ENCODE peak calls at places on chromosomes 5 and 9, in seven cellular contexts. One of them, this sample, is unnamed.

GRCh38 chr5:101675510-101675909 is 620.6 kb downstream of the SLCO4C1 start:
- DNase-seq in neuronal stem cell: no peak
- DNase-seq in PC-3: no peak
- DNase-seq in mesendoderm: no peak
- DNase-seq in IMR-90: no peak
- DNase-seq in mesenchymal stem cell: no peak
- DNase-seq in H1: no peak
- DNase-seq in this sample: no peak

GRCh38 chr5:131649160-131649559 is 14.1 kb upstream of the RAPGEF6 start:
- DNase-seq in PC-3: peak; percentile 68
- DNase-seq in mesenchymal stem cell: no peak
- DNase-seq in neuronal stem cell: no peak
- DNase-seq in H1: no peak
- DNase-seq in mesendoderm: no peak
- DNase-seq in IMR-90: peak; percentile 58
- DNase-seq in this sample: peak; percentile 53

GRCh38 chr5:9362600-9362999 is 183.3 kb downstream of the SEMA5A start:
- DNase-seq in mesenchymal stem cell: no peak
- DNase-seq in IMR-90: no peak
- DNase-seq in mesendoderm: no peak
- DNase-seq in H1: no peak
- DNase-seq in PC-3: no peak
- DNase-seq in neuronal stem cell: no peak
- DNase-seq in this sample: no peak

GRCh38 chr9:128494108-128494742 is 10.3 kb upstream of the GLE1 start:
- DNase-seq in neuronal stem cell: no peak
- DNase-seq in PC-3: no peak
- DNase-seq in mesendoderm: no peak
- DNase-seq in H1: no peak
- DNase-seq in mesenchymal stem cell: no peak
- DNase-seq in IMR-90: no peak
- DNase-seq in this sample: no peak

GRCh38 chr9:127886401-127886972 is 9.0 kb upstream of the AK1 start:
- DNase-seq in mesenchymal stem cell: no peak
- DNase-seq in neuronal stem cell: no peak
- DNase-seq in mesendoderm: no peak
- DNase-seq in IMR-90: no peak
- DNase-seq in PC-3: no peak
- DNase-seq in H1: no peak
- DNase-seq in this sample: no peak

GRCh38 chr9:34084562-34084961 is 35.9 kb upstream of the UBAP2 start:
- DNase-seq in neuronal stem cell: no peak
- DNase-seq in mesendoderm: no peak
- DNase-seq in PC-3: no peak
- DNase-seq in H1: no peak
- DNase-seq in IMR-90: no peak
- DNase-seq in mesenchymal stem cell: no peak
- DNase-seq in this sample: no peak

GRCh38 chr9:5834214-5834613 is 1.3 kb upstream of the ERMP1 start:
- DNase-seq in neuronal stem cell: no peak
- DNase-seq in mesenchymal stem cell: no peak
- DNase-seq in PC-3: no peak
- DNase-seq in mesendoderm: no peak
- DNase-seq in IMR-90: no peak
- DNase-seq in H1: no peak
- DNase-seq in this sample: no peak

GRCh38 chr5:154830219-154830595 is 20.2 kb downstream of the FAXDC2 start:
- DNase-seq in mesendoderm: no peak
- DNase-seq in mesenchymal stem cell: no peak
- DNase-seq in PC-3: no peak
- DNase-seq in H1: no peak
- DNase-seq in IMR-90: no peak
- DNase-seq in neuronal stem cell: no peak
- DNase-seq in this sample: no peak

GRCh38 chr9:92290785-92291429 is 2.6 kb downstream of the IARS1 start:
- DNase-seq in H1: no peak
- DNase-seq in PC-3: no peak
- DNase-seq in IMR-90: no peak
- DNase-seq in mesenchymal stem cell: no peak
- DNase-seq in neuronal stem cell: no peak
- DNase-seq in mesendoderm: peak; percentile 28
- DNase-seq in this sample: no peak

GRCh38 chr9:95175523-95175922 is 142.0 kb downstream of the FANCC start:
- DNase-seq in PC-3: no peak
- DNase-seq in mesenchymal stem cell: no peak
- DNase-seq in mesendoderm: no peak
- DNase-seq in IMR-90: no peak
- DNase-seq in neuronal stem cell: no peak
- DNase-seq in H1: no peak
- DNase-seq in this sample: no peak

GRCh38 chr9:133754187-133754586 is 16.0 kb upstream of the SARDH start:
- DNase-seq in PC-3: no peak
- DNase-seq in neuronal stem cell: no peak
- DNase-seq in mesendoderm: no peak
- DNase-seq in mesenchymal stem cell: no peak
- DNase-seq in H1: peak; percentile 26
- DNase-seq in IMR-90: no peak
- DNase-seq in this sample: no peak

GRCh38 chr5:153881687-153882086 is 157.0 kb downstream of the FAM114A2 start:
- DNase-seq in neuronal stem cell: no peak
- DNase-seq in IMR-90: no peak
- DNase-seq in mesenchymal stem cell: no peak
- DNase-seq in H1: no peak
- DNase-seq in PC-3: no peak
- DNase-seq in mesendoderm: no peak
- DNase-seq in this sample: no peak

GRCh38 chr9:124941689-124942561 is 1.0 kb upstream of the GOLGA1 start:
- DNase-seq in mesenchymal stem cell: peak; percentile 78
- DNase-seq in mesendoderm: peak; percentile 63
- DNase-seq in IMR-90: peak; percentile 58
- DNase-seq in H1: peak; percentile 46
- DNase-seq in PC-3: peak; percentile 24
- DNase-seq in neuronal stem cell: no peak
- DNase-seq in this sample: peak; percentile 9

GRCh38 chr9:12785251-12785880 is 10.5 kb downstream of the LURAP1L start:
- DNase-seq in H1: no peak
- DNase-seq in IMR-90: peak; percentile 55
- DNase-seq in PC-3: peak; percentile 92
- DNase-seq in neuronal stem cell: no peak
- DNase-seq in mesendoderm: no peak
- DNase-seq in mesenchymal stem cell: peak; percentile 90
- DNase-seq in this sample: peak; percentile 74

GRCh38 chr5:145903862-145904261 is 31.0 kb upstream of the GRXCR2 start:
- DNase-seq in IMR-90: peak; percentile 63
- DNase-seq in mesenchymal stem cell: no peak
- DNase-seq in neuronal stem cell: no peak
- DNase-seq in H1: no peak
- DNase-seq in mesendoderm: no peak
- DNase-seq in PC-3: peak; percentile 5
- DNase-seq in this sample: no peak

GRCh38 chr5:398475-399295 is 44.3 kb upstream of the EXOC3 start:
- DNase-seq in H1: peak; percentile 52
- DNase-seq in mesendoderm: peak; percentile 23
- DNase-seq in IMR-90: no peak
- DNase-seq in neuronal stem cell: no peak
- DNase-seq in mesenchymal stem cell: no peak
- DNase-seq in PC-3: no peak
- DNase-seq in this sample: no peak

GRCh38 chr5:401216-402034 is 41.6 kb upstream of the EXOC3 start:
- DNase-seq in PC-3: no peak
- DNase-seq in IMR-90: no peak
- DNase-seq in mesenchymal stem cell: no peak
- DNase-seq in H1: no peak
- DNase-seq in mesendoderm: no peak
- DNase-seq in neuronal stem cell: no peak
- DNase-seq in this sample: no peak

GRCh38 chr5:400282-401215 is 42.4 kb upstream of the EXOC3 start:
- DNase-seq in mesenchymal stem cell: peak; percentile 75
- DNase-seq in H1: peak; percentile 19
- DNase-seq in IMR-90: peak; percentile 82
- DNase-seq in PC-3: peak; percentile 55
- DNase-seq in mesendoderm: no peak
- DNase-seq in neuronal stem cell: no peak
- DNase-seq in this sample: no peak

GRCh38 chr5:396715-397032 is 46.3 kb upstream of the EXOC3 start:
- DNase-seq in mesenchymal stem cell: no peak
- DNase-seq in IMR-90: no peak
- DNase-seq in neuronal stem cell: no peak
- DNase-seq in H1: no peak
- DNase-seq in mesendoderm: no peak
- DNase-seq in PC-3: no peak
- DNase-seq in this sample: no peak

GRCh38 chr5:399296-400281 is 43.4 kb upstream of the EXOC3 start:
- DNase-seq in H1: peak; percentile 82
- DNase-seq in IMR-90: peak; percentile 98
- DNase-seq in neuronal stem cell: peak; percentile 80
- DNase-seq in PC-3: no peak
- DNase-seq in mesenchymal stem cell: peak; percentile 99
- DNase-seq in mesendoderm: peak; percentile 88
- DNase-seq in this sample: peak; percentile 59
- H3K4me3 ChIP-seq in H1: no peak overlapping the region
- H3K4me3 ChIP-seq in IMR-90: no peak overlapping the region
- H3K4me3 ChIP-seq in neuronal stem cell: no peak overlapping the region
- H3K4me3 ChIP-seq in PC-3: no peak overlapping the region
- H3K4me3 ChIP-seq in mesenchymal stem cell: peak overlapping the region; percentile 69
- H3K4me3 ChIP-seq in mesendoderm: no peak overlapping the region
- H3K4me3 ChIP-seq in this sample: no peak overlapping the region

DNA sequence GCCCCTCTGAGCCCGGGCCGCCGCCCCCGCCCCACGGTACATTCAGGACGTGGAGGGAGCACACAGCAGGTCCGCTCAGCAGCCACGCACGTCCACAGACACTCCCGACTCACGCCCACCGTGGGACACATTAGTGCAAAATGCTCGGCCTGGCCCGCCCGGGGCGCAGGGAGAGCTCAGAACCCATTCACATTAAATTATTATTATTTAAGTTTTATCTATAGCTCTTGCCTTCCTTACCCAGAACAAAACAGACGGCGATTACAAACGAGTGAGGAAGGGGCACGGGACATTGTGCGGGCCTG is 47.5 kb upstream of the UBAC1 start:
- DNase-seq in IMR-90: no peak
- DNase-seq in mesendoderm: no peak
- DNase-seq in PC-3: no peak
- DNase-seq in H1: no peak
- DNase-seq in mesenchymal stem cell: no peak
- DNase-seq in neuronal stem cell: no peak
- DNase-seq in this sample: no peak
- H3K9ac ChIP-seq in IMR-90: no peak overlapping the region
- H3K9ac ChIP-seq in mesendoderm: no peak overlapping the region
- H3K9ac ChIP-seq in PC-3: no peak overlapping the region
- H3K9ac ChIP-seq in H1: no peak overlapping the region
- H3K9ac ChIP-seq in mesenchymal stem cell: no peak overlapping the region
- H3K9ac ChIP-seq in neuronal stem cell: no peak overlapping the region
- H3K9ac ChIP-seq in this sample: no peak overlapping the region

GRCh38 chr9:112252194-112252593 is 77.1 kb upstream of the SUSD1 start:
- DNase-seq in H1: no peak
- DNase-seq in mesenchymal stem cell: no peak
- DNase-seq in mesendoderm: no peak
- DNase-seq in neuronal stem cell: no peak
- DNase-seq in PC-3: peak; percentile 24
- DNase-seq in IMR-90: no peak
- DNase-seq in this sample: no peak

GRCh38 chr9:112249277-112249676 is 74.2 kb upstream of the SUSD1 start:
- DNase-seq in neuronal stem cell: no peak
- DNase-seq in IMR-90: peak; percentile 39
- DNase-seq in PC-3: peak; percentile 62
- DNase-seq in H1: no peak
- DNase-seq in mesenchymal stem cell: peak; percentile 55
- DNase-seq in mesendoderm: no peak
- DNase-seq in this sample: peak; percentile 70

GRCh38 chr9:112247090-112247489 is 72.0 kb upstream of the SUSD1 start:
- DNase-seq in H1: no peak
- DNase-seq in IMR-90: no peak
- DNase-seq in mesenchymal stem cell: no peak
- DNase-seq in neuronal stem cell: no peak
- DNase-seq in mesendoderm: no peak
- DNase-seq in PC-3: no peak
- DNase-seq in this sample: no peak

GRCh38 chr9:112245126-112245525 is 70.0 kb upstream of the SUSD1 start:
- DNase-seq in PC-3: peak; percentile 8
- DNase-seq in IMR-90: no peak
- DNase-seq in mesenchymal stem cell: peak; percentile 17
- DNase-seq in neuronal stem cell: no peak
- DNase-seq in H1: no peak
- DNase-seq in mesendoderm: no peak
- DNase-seq in this sample: no peak

DNA sequence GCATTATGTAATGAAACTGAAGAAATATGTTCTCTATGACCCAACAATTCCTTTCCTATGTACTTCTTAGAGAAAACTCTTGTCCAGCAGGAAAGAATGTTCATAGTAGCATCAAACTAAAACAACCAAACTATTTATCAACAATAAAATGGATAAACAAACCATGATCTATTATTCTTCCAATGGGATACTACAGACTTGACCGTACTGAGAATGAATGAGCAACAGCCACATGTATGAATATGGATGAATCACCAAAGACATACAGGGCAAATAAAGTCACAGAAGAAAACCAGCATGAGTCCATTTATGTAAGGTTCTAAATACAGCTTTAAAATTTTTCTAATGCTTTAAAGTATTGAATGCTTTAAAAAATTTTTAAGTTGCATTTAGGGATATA is 73.6 kb upstream of the SUSD1 start:
- DNase-seq in H1: no peak
- DNase-seq in neuronal stem cell: no peak
- DNase-seq in mesendoderm: no peak
- DNase-seq in IMR-90: peak; percentile 51
- DNase-seq in PC-3: peak; percentile 39
- DNase-seq in mesenchymal stem cell: peak; percentile 48
- DNase-seq in this sample: peak; percentile 66
- H3K4me2 ChIP-seq in H1: no peak overlapping the region
- H3K4me2 ChIP-seq in neuronal stem cell: no peak overlapping the region
- H3K4me2 ChIP-seq in mesendoderm: no peak overlapping the region
- H3K4me2 ChIP-seq in IMR-90: no peak overlapping the region
- H3K4me2 ChIP-seq in PC-3: peak overlapping the region; percentile 78
- H3K4me2 ChIP-seq in mesenchymal stem cell: no peak overlapping the region
- H3K4me2 ChIP-seq in this sample: peak overlapping the region; percentile 74

GRCh38 chr5:88694087-88694703 is 188.8 kb downstream of the MEF2C start:
- DNase-seq in PC-3: no peak
- DNase-seq in mesenchymal stem cell: no peak
- DNase-seq in IMR-90: no peak
- DNase-seq in mesendoderm: peak; percentile 16
- DNase-seq in neuronal stem cell: no peak
- DNase-seq in H1: no peak
- DNase-seq in this sample: no peak

GRCh38 chr5:88690619-88691560 is 192.1 kb downstream of the MEF2C start:
- DNase-seq in IMR-90: peak; percentile 50
- DNase-seq in H1: peak; percentile 85
- DNase-seq in mesendoderm: peak; percentile 83
- DNase-seq in mesenchymal stem cell: peak; percentile 72
- DNase-seq in PC-3: peak; percentile 66
- DNase-seq in neuronal stem cell: no peak
- DNase-seq in this sample: peak; percentile 32

GRCh38 chr5:88689662-88690351 is 193.2 kb downstream of the MEF2C start:
- DNase-seq in PC-3: no peak
- DNase-seq in H1: peak; percentile 67
- DNase-seq in mesenchymal stem cell: peak; percentile 36
- DNase-seq in IMR-90: no peak
- DNase-seq in mesendoderm: no peak
- DNase-seq in neuronal stem cell: no peak
- DNase-seq in this sample: no peak

GRCh38 chr5:88692979-88693932 is 189.7 kb downstream of the MEF2C start:
- DNase-seq in H1: peak; percentile 63
- DNase-seq in neuronal stem cell: no peak
- DNase-seq in PC-3: no peak
- DNase-seq in mesenchymal stem cell: no peak
- DNase-seq in IMR-90: no peak
- DNase-seq in mesendoderm: peak; percentile 69
- DNase-seq in this sample: no peak

GRCh38 chr5:88691945-88692868 is 190.8 kb downstream of the MEF2C start:
- DNase-seq in IMR-90: no peak
- DNase-seq in PC-3: peak; percentile 20
- DNase-seq in H1: peak; percentile 68
- DNase-seq in mesendoderm: peak; percentile 47
- DNase-seq in neuronal stem cell: no peak
- DNase-seq in mesenchymal stem cell: no peak
- DNase-seq in this sample: no peak
- H3K4me3 ChIP-seq in IMR-90: no peak overlapping the region
- H3K4me3 ChIP-seq in PC-3: peak overlapping the region; percentile 70
- H3K4me3 ChIP-seq in H1: peak overlapping the region; percentile 23
- H3K4me3 ChIP-seq in mesendoderm: no peak overlapping the region
- H3K4me3 ChIP-seq in neuronal stem cell: no peak overlapping the region
- H3K4me3 ChIP-seq in mesenchymal stem cell: peak overlapping the region; percentile 77
- H3K4me3 ChIP-seq in this sample: no peak overlapping the region